ENCODE peak calls at places on chromosomes 1 and 21, in eight cellular contexts. S is GF-D8, R is amniotic epithelial cell, X is lower leg skin, U is HuH-7, I is IMR-90, W is NCI-H2081, Z is AG10803. H is an unnamed sample.

GRCh38 chr1:6222644-6223043 is 13.1 kb downstream of the ICMT start:
- DNase-seq in S (no peak), R (no peak), X (no peak), U (no peak), I (peak; percentile 31), W (no peak), Z (peak; percentile 44), H (no peak)

GRCh38 chr1:173101589-173101988 is 50.8 kb upstream of the TNFSF18 start:
- DNase-seq in S (no peak), R (no peak), X (no peak), U (no peak), I (no peak), W (no peak), Z (no peak), H (no peak)

GRCh38 chr1:234866007-234866866 is 256.3 kb upstream of the IRF2BP2 start:
- DNase-seq in S (no peak), R (peak; percentile 90), X (peak; percentile 90), U (no peak), I (peak; percentile 90), W (no peak), Z (peak; percentile 78), H (peak; percentile 83)

GRCh38 chr1:40786171-40786994 is 2.8 kb downstream of the KCNQ4 start:
- DNase-seq in S (no peak), R (no peak), X (no peak), U (no peak), I (no peak), W (no peak), Z (no peak), H (no peak)

GRCh38 chr1:33966346-33967141 is 102.7 kb downstream of the HMGB4 start:
- DNase-seq in S (no peak), R (no peak), X (no peak), U (no peak), I (peak; percentile 53), W (no peak), Z (peak; percentile 74), H (no peak)

GRCh38 chr1:51512120-51512519 is 6.9 kb downstream of the EPS15 start:
- DNase-seq in S (no peak), R (no peak), X (no peak), U (no peak), I (no peak), W (no peak), Z (no peak), H (no peak)

GRCh38 chr1:51340380-51340779 is 10.0 kb upstream of the TTC39A start:
- DNase-seq in S (no peak), R (no peak), X (peak; percentile 40), U (no peak), I (no peak), W (no peak), Z (no peak), H (no peak)

GRCh38 chr1:24391882-24392603 is 21.5 kb downstream of the STPG1 start:
- DNase-seq in S (no peak), R (peak; percentile 65), X (peak; percentile 94), U (peak; percentile 67), I (peak; percentile 51), W (peak; percentile 74), Z (peak; percentile 54), H (peak; percentile 67)

GRCh38 chr1:161013591-161014513 is 7.1 kb downstream of the F11R start:
- DNase-seq in S (peak; percentile 99), R (peak; percentile 99), X (peak; percentile 96), U (peak; percentile 76), I (peak; percentile 85), W (peak; percentile 66), Z (peak; percentile 62), H (no peak)

GRCh38 chr1:188314557-188315137 is 1485.9 kb downstream of the PLA2G4A start:
- DNase-seq in S (no peak), R (no peak), X (no peak), U (no peak), I (no peak), W (no peak), Z (no peak), H (peak; percentile 16)

GRCh38 chr1:91685994-91686393 is 185.3 kb downstream of the CDC7 start:
- DNase-seq in S (no peak), R (no peak), X (no peak), U (no peak), I (no peak), W (peak; percentile 71), Z (no peak), H (no peak)

GRCh38 chr1:221739018-221739676 is 2.7 kb downstream of the DUSP10 start:
- DNase-seq in S (no peak), R (no peak), X (no peak), U (no peak), I (no peak), W (no peak), Z (no peak), H (no peak)

GRCh38 chr21:42376338-42376982 is 10.1 kb upstream of the TFF1 start:
- DNase-seq in S (no peak), R (no peak), X (no peak), U (no peak), I (no peak), W (no peak), Z (no peak), H (no peak)

GRCh38 chr21:27803571-27803970 is 836.7 kb upstream of the ADAMTS5 start:
- DNase-seq in S (no peak), R (no peak), X (no peak), U (no peak), I (peak; percentile 44), W (no peak), Z (no peak), H (no peak)

H was measured in COLO829.